ENCODE peak calls at places on chromosomes 13 and 19, in seven cellular contexts. One of them, this sample, is unnamed.

GRCh38 chr19:18320865-18321728 is 1.8 kb downstream of the LSM4 start:
- DNase-seq in activated T-helper 1 cell treated with anti-CD3 and anti-CD28 coated beads, Interleukin-2, amount 50 U/mL, for 16 hours: no peak
- DNase-seq in stimulated activated naive CD8-positive, alpha-beta T cell treated with anti-CD3 and anti-CD28 coated beads, Interleukin-15, Interleukin-2, amounts not matched to agents 100 U/mL and 50 U/mL, for 24 hours: no peak
- DNase-seq in activated naive CD4-positive, alpha-beta T cell treated with anti-CD3 and anti-CD28 coated beads for 36 hours: no peak
- DNase-seq in HFF-Myc: no peak
- DNase-seq in activated T-cell treated with anti-CD3 and anti-CD28 coated beads for 1 hour: no peak
- DNase-seq in glutamatergic neuron: no peak
- DNase-seq in this sample: no peak

GRCh38 chr13:79604752-79605151 is 123.8 kb downstream of the NDFIP2 start:
- DNase-seq in activated T-helper 1 cell treated with anti-CD3 and anti-CD28 coated beads, Interleukin-2, amount 50 U/mL, for 16 hours: no peak
- DNase-seq in stimulated activated naive CD8-positive, alpha-beta T cell treated with anti-CD3 and anti-CD28 coated beads, Interleukin-15, Interleukin-2, amounts not matched to agents 100 U/mL and 50 U/mL, for 24 hours: no peak
- DNase-seq in activated naive CD4-positive, alpha-beta T cell treated with anti-CD3 and anti-CD28 coated beads for 36 hours: no peak
- DNase-seq in HFF-Myc: no peak
- DNase-seq in activated T-cell treated with anti-CD3 and anti-CD28 coated beads for 1 hour: no peak
- DNase-seq in glutamatergic neuron: no peak
- DNase-seq in this sample: no peak

GRCh38 chr19:3966051-3967017 is 4.6 kb downstream of the DAPK3 start:
- DNase-seq in activated T-helper 1 cell treated with anti-CD3 and anti-CD28 coated beads, Interleukin-2, amount 50 U/mL, for 16 hours: no peak
- DNase-seq in stimulated activated naive CD8-positive, alpha-beta T cell treated with anti-CD3 and anti-CD28 coated beads, Interleukin-15, Interleukin-2, amounts not matched to agents 100 U/mL and 50 U/mL, for 24 hours: no peak
- DNase-seq in activated naive CD4-positive, alpha-beta T cell treated with anti-CD3 and anti-CD28 coated beads for 36 hours: no peak
- DNase-seq in HFF-Myc: no peak
- DNase-seq in activated T-cell treated with anti-CD3 and anti-CD28 coated beads for 1 hour: no peak
- DNase-seq in glutamatergic neuron: no peak
- DNase-seq in this sample: no peak

GRCh38 chr13:37602743-37603381 is 4.3 kb upstream of the POSTN start:
- DNase-seq in activated T-helper 1 cell treated with anti-CD3 and anti-CD28 coated beads, Interleukin-2, amount 50 U/mL, for 16 hours: no peak
- DNase-seq in stimulated activated naive CD8-positive, alpha-beta T cell treated with anti-CD3 and anti-CD28 coated beads, Interleukin-15, Interleukin-2, amounts not matched to agents 100 U/mL and 50 U/mL, for 24 hours: no peak
- DNase-seq in activated naive CD4-positive, alpha-beta T cell treated with anti-CD3 and anti-CD28 coated beads for 36 hours: no peak
- DNase-seq in HFF-Myc: no peak
- DNase-seq in activated T-cell treated with anti-CD3 and anti-CD28 coated beads for 1 hour: no peak
- DNase-seq in glutamatergic neuron: no peak
- DNase-seq in this sample: no peak

GRCh38 chr19:56566904-56567273 is 379 bp upstream of the ZNF470 start:
- DNase-seq in activated T-helper 1 cell treated with anti-CD3 and anti-CD28 coated beads, Interleukin-2, amount 50 U/mL, for 16 hours: peak
- DNase-seq in stimulated activated naive CD8-positive, alpha-beta T cell treated with anti-CD3 and anti-CD28 coated beads, Interleukin-15, Interleukin-2, amounts not matched to agents 100 U/mL and 50 U/mL, for 24 hours: peak
- DNase-seq in activated naive CD4-positive, alpha-beta T cell treated with anti-CD3 and anti-CD28 coated beads for 36 hours: peak
- DNase-seq in HFF-Myc: peak
- DNase-seq in activated T-cell treated with anti-CD3 and anti-CD28 coated beads for 1 hour: peak
- DNase-seq in glutamatergic neuron: peak
- DNase-seq in this sample: peak

GRCh38 chr13:43783820-43784219 is 3.0 kb downstream of the ENOX1 start:
- DNase-seq in activated T-helper 1 cell treated with anti-CD3 and anti-CD28 coated beads, Interleukin-2, amount 50 U/mL, for 16 hours: no peak
- DNase-seq in stimulated activated naive CD8-positive, alpha-beta T cell treated with anti-CD3 and anti-CD28 coated beads, Interleukin-15, Interleukin-2, amounts not matched to agents 100 U/mL and 50 U/mL, for 24 hours: no peak
- DNase-seq in activated naive CD4-positive, alpha-beta T cell treated with anti-CD3 and anti-CD28 coated beads for 36 hours: no peak
- DNase-seq in HFF-Myc: no peak
- DNase-seq in activated T-cell treated with anti-CD3 and anti-CD28 coated beads for 1 hour: no peak
- DNase-seq in glutamatergic neuron: no peak
- DNase-seq in this sample: no peak

GRCh38 chr19:1622007-1622406 is 16.7 kb upstream of the UQCR11 start:
- DNase-seq in activated T-helper 1 cell treated with anti-CD3 and anti-CD28 coated beads, Interleukin-2, amount 50 U/mL, for 16 hours: no peak
- DNase-seq in stimulated activated naive CD8-positive, alpha-beta T cell treated with anti-CD3 and anti-CD28 coated beads, Interleukin-15, Interleukin-2, amounts not matched to agents 100 U/mL and 50 U/mL, for 24 hours: no peak
- DNase-seq in activated naive CD4-positive, alpha-beta T cell treated with anti-CD3 and anti-CD28 coated beads for 36 hours: no peak
- DNase-seq in HFF-Myc: no peak
- DNase-seq in activated T-cell treated with anti-CD3 and anti-CD28 coated beads for 1 hour: no peak
- DNase-seq in glutamatergic neuron: no peak
- DNase-seq in this sample: no peak

GRCh38 chr13:48775804-48776203 is 122.1 kb downstream of the CYSLTR2 start:
- DNase-seq in activated T-helper 1 cell treated with anti-CD3 and anti-CD28 coated beads, Interleukin-2, amount 50 U/mL, for 16 hours: no peak
- DNase-seq in stimulated activated naive CD8-positive, alpha-beta T cell treated with anti-CD3 and anti-CD28 coated beads, Interleukin-15, Interleukin-2, amounts not matched to agents 100 U/mL and 50 U/mL, for 24 hours: no peak
- DNase-seq in activated naive CD4-positive, alpha-beta T cell treated with anti-CD3 and anti-CD28 coated beads for 36 hours: no peak
- DNase-seq in HFF-Myc: peak
- DNase-seq in activated T-cell treated with anti-CD3 and anti-CD28 coated beads for 1 hour: no peak
- DNase-seq in glutamatergic neuron: no peak
- DNase-seq in this sample: no peak

GRCh38 chr13:36918246-36919060 is 1.6 kb downstream of the SMAD9 start:
- DNase-seq in activated T-helper 1 cell treated with anti-CD3 and anti-CD28 coated beads, Interleukin-2, amount 50 U/mL, for 16 hours: no peak
- DNase-seq in stimulated activated naive CD8-positive, alpha-beta T cell treated with anti-CD3 and anti-CD28 coated beads, Interleukin-15, Interleukin-2, amounts not matched to agents 100 U/mL and 50 U/mL, for 24 hours: no peak
- DNase-seq in activated naive CD4-positive, alpha-beta T cell treated with anti-CD3 and anti-CD28 coated beads for 36 hours: no peak
- DNase-seq in HFF-Myc: no peak
- DNase-seq in activated T-cell treated with anti-CD3 and anti-CD28 coated beads for 1 hour: no peak
- DNase-seq in glutamatergic neuron: no peak
- DNase-seq in this sample: no peak

GRCh38 chr19:15218501-15218900 is 13.7 kb downstream of the EPHX3 start:
- DNase-seq in activated T-helper 1 cell treated with anti-CD3 and anti-CD28 coated beads, Interleukin-2, amount 50 U/mL, for 16 hours: no peak
- DNase-seq in stimulated activated naive CD8-positive, alpha-beta T cell treated with anti-CD3 and anti-CD28 coated beads, Interleukin-15, Interleukin-2, amounts not matched to agents 100 U/mL and 50 U/mL, for 24 hours: no peak
- DNase-seq in activated naive CD4-positive, alpha-beta T cell treated with anti-CD3 and anti-CD28 coated beads for 36 hours: no peak
- DNase-seq in HFF-Myc: no peak
- DNase-seq in activated T-cell treated with anti-CD3 and anti-CD28 coated beads for 1 hour: no peak
- DNase-seq in glutamatergic neuron: peak
- DNase-seq in this sample: no peak

GRCh38 chr13:27006519-27007161 is 165.0 kb downstream of the USP12 start:
- DNase-seq in activated T-helper 1 cell treated with anti-CD3 and anti-CD28 coated beads, Interleukin-2, amount 50 U/mL, for 16 hours: no peak
- DNase-seq in stimulated activated naive CD8-positive, alpha-beta T cell treated with anti-CD3 and anti-CD28 coated beads, Interleukin-15, Interleukin-2, amounts not matched to agents 100 U/mL and 50 U/mL, for 24 hours: no peak
- DNase-seq in activated naive CD4-positive, alpha-beta T cell treated with anti-CD3 and anti-CD28 coated beads for 36 hours: no peak
- DNase-seq in HFF-Myc: no peak
- DNase-seq in activated T-cell treated with anti-CD3 and anti-CD28 coated beads for 1 hour: no peak
- DNase-seq in glutamatergic neuron: peak
- DNase-seq in this sample: peak

GRCh38 chr13:50757021-50757420 is 86.5 kb downstream of the DLEU7 start:
- DNase-seq in activated T-helper 1 cell treated with anti-CD3 and anti-CD28 coated beads, Interleukin-2, amount 50 U/mL, for 16 hours: no peak
- DNase-seq in stimulated activated naive CD8-positive, alpha-beta T cell treated with anti-CD3 and anti-CD28 coated beads, Interleukin-15, Interleukin-2, amounts not matched to agents 100 U/mL and 50 U/mL, for 24 hours: no peak
- DNase-seq in activated naive CD4-positive, alpha-beta T cell treated with anti-CD3 and anti-CD28 coated beads for 36 hours: no peak
- DNase-seq in HFF-Myc: no peak
- DNase-seq in activated T-cell treated with anti-CD3 and anti-CD28 coated beads for 1 hour: no peak
- DNase-seq in glutamatergic neuron: no peak
- DNase-seq in this sample: no peak

GRCh38 chr19:5048727-5049553 is 80.0 kb downstream of the KDM4B start:
- DNase-seq in activated T-helper 1 cell treated with anti-CD3 and anti-CD28 coated beads, Interleukin-2, amount 50 U/mL, for 16 hours: no peak
- DNase-seq in stimulated activated naive CD8-positive, alpha-beta T cell treated with anti-CD3 and anti-CD28 coated beads, Interleukin-15, Interleukin-2, amounts not matched to agents 100 U/mL and 50 U/mL, for 24 hours: no peak
- DNase-seq in activated naive CD4-positive, alpha-beta T cell treated with anti-CD3 and anti-CD28 coated beads for 36 hours: no peak
- DNase-seq in HFF-Myc: no peak
- DNase-seq in activated T-cell treated with anti-CD3 and anti-CD28 coated beads for 1 hour: no peak
- DNase-seq in glutamatergic neuron: no peak
- DNase-seq in this sample: no peak

GRCh38 chr19:23440791-23441190 is 45.5 kb upstream of the ZNF91 start:
- DNase-seq in activated T-helper 1 cell treated with anti-CD3 and anti-CD28 coated beads, Interleukin-2, amount 50 U/mL, for 16 hours: no peak
- DNase-seq in stimulated activated naive CD8-positive, alpha-beta T cell treated with anti-CD3 and anti-CD28 coated beads, Interleukin-15, Interleukin-2, amounts not matched to agents 100 U/mL and 50 U/mL, for 24 hours: peak
- DNase-seq in activated naive CD4-positive, alpha-beta T cell treated with anti-CD3 and anti-CD28 coated beads for 36 hours: peak
- DNase-seq in HFF-Myc: no peak
- DNase-seq in activated T-cell treated with anti-CD3 and anti-CD28 coated beads for 1 hour: no peak
- DNase-seq in glutamatergic neuron: peak
- DNase-seq in this sample: peak

GRCh38 chr19:2475018-2475701 is 767 bp upstream of the GADD45B start:
- DNase-seq in activated T-helper 1 cell treated with anti-CD3 and anti-CD28 coated beads, Interleukin-2, amount 50 U/mL, for 16 hours: peak
- DNase-seq in stimulated activated naive CD8-positive, alpha-beta T cell treated with anti-CD3 and anti-CD28 coated beads, Interleukin-15, Interleukin-2, amounts not matched to agents 100 U/mL and 50 U/mL, for 24 hours: peak
- DNase-seq in activated naive CD4-positive, alpha-beta T cell treated with anti-CD3 and anti-CD28 coated beads for 36 hours: peak
- DNase-seq in HFF-Myc: no peak
- DNase-seq in activated T-cell treated with anti-CD3 and anti-CD28 coated beads for 1 hour: peak
- DNase-seq in glutamatergic neuron: no peak
- DNase-seq in this sample: peak

GRCh38 chr13:59771272-59771671 is 392.5 kb downstream of the DIAPH3 start:
- DNase-seq in activated T-helper 1 cell treated with anti-CD3 and anti-CD28 coated beads, Interleukin-2, amount 50 U/mL, for 16 hours: no peak
- DNase-seq in stimulated activated naive CD8-positive, alpha-beta T cell treated with anti-CD3 and anti-CD28 coated beads, Interleukin-15, Interleukin-2, amounts not matched to agents 100 U/mL and 50 U/mL, for 24 hours: no peak
- DNase-seq in activated naive CD4-positive, alpha-beta T cell treated with anti-CD3 and anti-CD28 coated beads for 36 hours: no peak
- DNase-seq in HFF-Myc: no peak
- DNase-seq in activated T-cell treated with anti-CD3 and anti-CD28 coated beads for 1 hour: no peak
- DNase-seq in glutamatergic neuron: no peak
- DNase-seq in this sample: no peak

GRCh38 chr13:25468330-25469178 is 96.8 kb downstream of the ATP8A2 start:
- DNase-seq in activated T-helper 1 cell treated with anti-CD3 and anti-CD28 coated beads, Interleukin-2, amount 50 U/mL, for 16 hours: no peak
- DNase-seq in stimulated activated naive CD8-positive, alpha-beta T cell treated with anti-CD3 and anti-CD28 coated beads, Interleukin-15, Interleukin-2, amounts not matched to agents 100 U/mL and 50 U/mL, for 24 hours: peak
- DNase-seq in activated naive CD4-positive, alpha-beta T cell treated with anti-CD3 and anti-CD28 coated beads for 36 hours: peak
- DNase-seq in HFF-Myc: no peak
- DNase-seq in activated T-cell treated with anti-CD3 and anti-CD28 coated beads for 1 hour: no peak
- DNase-seq in glutamatergic neuron: peak
- DNase-seq in this sample: peak

GRCh38 chr19:45496349-45496953 is 396 bp downstream of the RTN2 start:
- DNase-seq in activated T-helper 1 cell treated with anti-CD3 and anti-CD28 coated beads, Interleukin-2, amount 50 U/mL, for 16 hours: no peak
- DNase-seq in stimulated activated naive CD8-positive, alpha-beta T cell treated with anti-CD3 and anti-CD28 coated beads, Interleukin-15, Interleukin-2, amounts not matched to agents 100 U/mL and 50 U/mL, for 24 hours: peak
- DNase-seq in activated naive CD4-positive, alpha-beta T cell treated with anti-CD3 and anti-CD28 coated beads for 36 hours: peak
- DNase-seq in HFF-Myc: no peak
- DNase-seq in activated T-cell treated with anti-CD3 and anti-CD28 coated beads for 1 hour: no peak
- DNase-seq in glutamatergic neuron: peak
- DNase-seq in this sample: peak

This sample was measured in erythroblast.